ENCODE peak calls at places on chromosomes 3 and 15, in six cellular contexts. One of them, this sample, is unnamed.

GRCh38 chr3:50181985-50182384 is 9.4 kb upstream of the GNAT1 start:
- DNase-seq in AG09309: no peak
- DNase-seq in BJ: no peak
- DNase-seq in IMR-90: no peak
- DNase-seq in body of pancreas: no peak
- DNase-seq in Peyer's patch: no peak
- DNase-seq in this sample: no peak

GRCh38 chr3:184341925-184342324 is 4.5 kb downstream of the FAM131A start:
- DNase-seq in AG09309: no peak
- DNase-seq in BJ: no peak
- DNase-seq in IMR-90: no peak
- DNase-seq in body of pancreas: peak
- DNase-seq in Peyer's patch: peak
- DNase-seq in this sample: no peak

GRCh38 chr3:12856626-12857025 is 15.3 kb upstream of the RPL32 start:
- DNase-seq in AG09309: no peak
- DNase-seq in BJ: no peak
- DNase-seq in IMR-90: no peak
- DNase-seq in body of pancreas: no peak
- DNase-seq in Peyer's patch: no peak
- DNase-seq in this sample: no peak

GRCh38 chr3:160648701-160649100 is 28.3 kb upstream of the ARL14 start:
- DNase-seq in AG09309: no peak
- DNase-seq in BJ: no peak
- DNase-seq in IMR-90: no peak
- DNase-seq in body of pancreas: no peak
- DNase-seq in Peyer's patch: no peak
- DNase-seq in this sample: no peak

GRCh38 chr15:79310985-79311900 is at the start of gene TMED3:
- DNase-seq in AG09309: peak
- DNase-seq in BJ: peak
- DNase-seq in IMR-90: peak
- DNase-seq in body of pancreas: peak
- DNase-seq in Peyer's patch: peak
- DNase-seq in this sample: peak

GRCh38 chr15:100731259-100732156 is 129.1 kb downstream of the ASB7 start:
- DNase-seq in AG09309: no peak
- DNase-seq in BJ: peak
- DNase-seq in IMR-90: peak
- DNase-seq in body of pancreas: no peak
- DNase-seq in Peyer's patch: no peak
- DNase-seq in this sample: no peak

GRCh38 chr3:126932188-126932931 is 50.6 kb upstream of the PLXNA1 start:
- DNase-seq in AG09309: no peak
- DNase-seq in BJ: no peak
- DNase-seq in IMR-90: peak
- DNase-seq in body of pancreas: no peak
- DNase-seq in Peyer's patch: peak
- DNase-seq in this sample: no peak

GRCh38 chr3:169618894-169619792 is 44.4 kb downstream of the MECOM start:
- DNase-seq in AG09309: no peak
- DNase-seq in BJ: no peak
- DNase-seq in IMR-90: no peak
- DNase-seq in body of pancreas: no peak
- DNase-seq in Peyer's patch: no peak
- DNase-seq in this sample: no peak

GRCh38 chr15:91849749-91850161 is 3.8 kb upstream of the SLCO3A1 start:
- DNase-seq in AG09309: peak
- DNase-seq in BJ: no peak
- DNase-seq in IMR-90: peak
- DNase-seq in body of pancreas: no peak
- DNase-seq in Peyer's patch: no peak
- DNase-seq in this sample: no peak

GRCh38 chr3:5002174-5002870 is 23.1 kb downstream of the BHLHE40 start:
- DNase-seq in AG09309: no peak
- DNase-seq in BJ: no peak
- DNase-seq in IMR-90: no peak
- DNase-seq in body of pancreas: no peak
- DNase-seq in Peyer's patch: peak
- DNase-seq in this sample: peak

GRCh38 chr3:187445352-187445751 is 77.2 kb downstream of the RTP4 start:
- DNase-seq in AG09309: no peak
- DNase-seq in BJ: no peak
- DNase-seq in IMR-90: no peak
- DNase-seq in body of pancreas: no peak
- DNase-seq in Peyer's patch: no peak
- DNase-seq in this sample: no peak

GRCh38 chr3:105746226-105746996 is 122.4 kb downstream of the CBLB start:
- DNase-seq in AG09309: no peak
- DNase-seq in BJ: no peak
- DNase-seq in IMR-90: no peak
- DNase-seq in body of pancreas: no peak
- DNase-seq in Peyer's patch: no peak
- DNase-seq in this sample: no peak

GRCh38 chr3:81339040-81339845 is 422.2 kb downstream of the GBE1 start:
- DNase-seq in AG09309: no peak
- DNase-seq in BJ: no peak
- DNase-seq in IMR-90: peak
- DNase-seq in body of pancreas: no peak
- DNase-seq in Peyer's patch: no peak
- DNase-seq in this sample: no peak

GRCh38 chr3:73379465-73379864 is 245.3 kb downstream of the PDZRN3 start:
- DNase-seq in AG09309: no peak
- DNase-seq in BJ: no peak
- DNase-seq in IMR-90: no peak
- DNase-seq in body of pancreas: no peak
- DNase-seq in Peyer's patch: no peak
- DNase-seq in this sample: no peak

GRCh38 chr3:37861540-37862051 is at the start of gene CTDSPL:
- DNase-seq in AG09309: no peak
- DNase-seq in BJ: no peak
- DNase-seq in IMR-90: peak
- DNase-seq in body of pancreas: peak
- DNase-seq in Peyer's patch: no peak
- DNase-seq in this sample: no peak

GRCh38 chr3:24812116-24812515 is 317.5 kb upstream of the THRB start:
- DNase-seq in AG09309: no peak
- DNase-seq in BJ: no peak
- DNase-seq in IMR-90: no peak
- DNase-seq in body of pancreas: no peak
- DNase-seq in Peyer's patch: no peak
- DNase-seq in this sample: no peak

GRCh38 chr15:83365370-83365938 is 81.0 kb upstream of the BNC1 start:
- DNase-seq in AG09309: peak
- DNase-seq in BJ: peak
- DNase-seq in IMR-90: peak
- DNase-seq in body of pancreas: no peak
- DNase-seq in Peyer's patch: no peak
- DNase-seq in this sample: no peak

GRCh38 chr3:4698125-4698821 is 205.1 kb downstream of the ITPR1 start:
- DNase-seq in AG09309: no peak
- DNase-seq in BJ: no peak
- DNase-seq in IMR-90: no peak
- DNase-seq in body of pancreas: no peak
- DNase-seq in Peyer's patch: no peak
- DNase-seq in this sample: no peak

GRCh38 chr3:13136426-13136825 is 63.2 kb upstream of the IQSEC1 start:
- DNase-seq in AG09309: no peak
- DNase-seq in BJ: no peak
- DNase-seq in IMR-90: no peak
- DNase-seq in body of pancreas: no peak
- DNase-seq in Peyer's patch: peak
- DNase-seq in this sample: no peak

GRCh38 chr3:100069472-100069871 is 44.8 kb downstream of the FILIP1L start:
- DNase-seq in AG09309: no peak
- DNase-seq in BJ: no peak
- DNase-seq in IMR-90: no peak
- DNase-seq in body of pancreas: no peak
- DNase-seq in Peyer's patch: no peak
- DNase-seq in this sample: no peak

GRCh38 chr3:58660998-58661397 is 5.6 kb downstream of the FAM3D start:
- DNase-seq in AG09309: no peak
- DNase-seq in BJ: no peak
- DNase-seq in IMR-90: no peak
- DNase-seq in body of pancreas: no peak
- DNase-seq in Peyer's patch: peak
- DNase-seq in this sample: no peak

GRCh38 chr3:141669434-141669833 is 68.7 kb upstream of the RNF7 start:
- DNase-seq in AG09309: no peak
- DNase-seq in BJ: no peak
- DNase-seq in IMR-90: no peak
- DNase-seq in body of pancreas: no peak
- DNase-seq in Peyer's patch: no peak
- DNase-seq in this sample: no peak

GRCh38 chr3:50254577-50255250 is 14.2 kb upstream of the SEMA3B start:
- DNase-seq in AG09309: no peak
- DNase-seq in BJ: no peak
- DNase-seq in IMR-90: no peak
- DNase-seq in body of pancreas: no peak
- DNase-seq in Peyer's patch: peak
- DNase-seq in this sample: no peak

GRCh38 chr15:50148362-50148963 is 29.4 kb upstream of the ATP8B4 start:
- DNase-seq in AG09309: no peak
- DNase-seq in BJ: no peak
- DNase-seq in IMR-90: peak
- DNase-seq in body of pancreas: no peak
- DNase-seq in Peyer's patch: peak
- DNase-seq in this sample: no peak

GRCh38 chr3:189652042-189652441 is 20.9 kb downstream of the TP63 start:
- DNase-seq in AG09309: no peak
- DNase-seq in BJ: no peak
- DNase-seq in IMR-90: peak
- DNase-seq in body of pancreas: no peak
- DNase-seq in Peyer's patch: no peak
- DNase-seq in this sample: no peak
- TF ChIP-seq CTCF in AG09309: peak
- TF ChIP-seq CTCF in BJ: peak
- TF ChIP-seq CTCF in IMR-90: peak
- TF ChIP-seq CTCF in body of pancreas: no peak
- TF ChIP-seq CTCF in Peyer's patch: no peak
- TF ChIP-seq CTCF in this sample: no peak

GRCh38 chr15:35697549-35698299 is 151.8 kb upstream of the DPH6 start:
- DNase-seq in AG09309: peak
- DNase-seq in BJ: no peak
- DNase-seq in IMR-90: peak
- DNase-seq in body of pancreas: peak
- DNase-seq in Peyer's patch: no peak
- DNase-seq in this sample: no peak
- TF ChIP-seq CTCF in AG09309: peak
- TF ChIP-seq CTCF in BJ: no peak
- TF ChIP-seq CTCF in IMR-90: no peak
- TF ChIP-seq CTCF in body of pancreas: no peak
- TF ChIP-seq CTCF in Peyer's patch: no peak
- TF ChIP-seq CTCF in this sample: no peak

DNA sequence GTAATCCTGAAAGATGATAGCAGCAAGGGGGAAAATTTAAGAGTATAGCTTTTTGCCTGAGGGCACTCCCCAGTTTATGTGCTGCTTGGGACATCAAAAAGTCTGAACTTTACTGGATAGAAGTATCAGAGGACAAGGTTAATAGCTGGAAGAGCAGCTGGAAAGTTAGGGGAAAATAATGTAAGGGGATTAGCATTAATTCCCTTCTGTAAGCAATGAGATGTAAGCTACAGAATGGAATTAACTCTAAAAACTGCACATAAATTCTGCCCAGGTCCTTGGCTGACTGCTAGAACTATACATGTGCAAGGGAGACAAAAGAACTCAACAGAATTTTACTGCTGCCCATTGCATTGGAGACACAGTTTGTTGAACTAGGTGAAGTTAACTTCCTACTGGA is 55.6 kb downstream of the ATP11B start:
- DNase-seq in AG09309: no peak
- DNase-seq in BJ: no peak
- DNase-seq in IMR-90: no peak
- DNase-seq in body of pancreas: no peak
- DNase-seq in Peyer's patch: no peak
- DNase-seq in this sample: no peak
- TF ChIP-seq CTCF in AG09309: no peak
- TF ChIP-seq CTCF in BJ: no peak
- TF ChIP-seq CTCF in IMR-90: no peak
- TF ChIP-seq CTCF in body of pancreas: no peak
- TF ChIP-seq CTCF in Peyer's patch: no peak
- TF ChIP-seq CTCF in this sample: no peak

GRCh38 chr3:57652203-57652602 is 40.7 kb downstream of the DENND6A start:
- DNase-seq in AG09309: no peak
- DNase-seq in BJ: no peak
- DNase-seq in IMR-90: no peak
- DNase-seq in body of pancreas: no peak
- DNase-seq in Peyer's patch: no peak
- DNase-seq in this sample: no peak

GRCh38 chr3:57647292-57647940 is 45.5 kb downstream of the DENND6A start:
- DNase-seq in AG09309: no peak
- DNase-seq in BJ: no peak
- DNase-seq in IMR-90: no peak
- DNase-seq in body of pancreas: no peak
- DNase-seq in Peyer's patch: no peak
- DNase-seq in this sample: no peak

GRCh38 chr3:57646723-57647122 is 46.2 kb downstream of the DENND6A start:
- DNase-seq in AG09309: peak
- DNase-seq in BJ: no peak
- DNase-seq in IMR-90: peak
- DNase-seq in body of pancreas: no peak
- DNase-seq in Peyer's patch: no peak
- DNase-seq in this sample: no peak
- TF ChIP-seq CTCF in AG09309: peak
- TF ChIP-seq CTCF in BJ: peak
- TF ChIP-seq CTCF in IMR-90: peak
- TF ChIP-seq CTCF in body of pancreas: no peak
- TF ChIP-seq CTCF in Peyer's patch: no peak
- TF ChIP-seq CTCF in this sample: no peak

This sample was measured in natural killer cell.